ENCODE peak calls at places on chromosomes 1 and 21, in six cellular contexts. D is HFF-Myc, N is fibroblast of pulmonary artery, S is SK-N-SH, H is pancreas, M is transverse colon. I is an unnamed sample.

GRCh38 chr1:218297867-218298266 is 12.8 kb downstream of the RRP15 start:
- DNase-seq in D (no peak), N (peak; percentile 30), S (no peak), H (no peak), M (no peak), I (no peak)

GRCh38 chr1:21863981-21864380 is 51.9 kb downstream of the LDLRAD2 start:
- DNase-seq in D (no peak), N (no peak), S (no peak), H (no peak), M (no peak), I (no peak)

GRCh38 chr1:157542676-157543075 is 9.6 kb downstream of the FCRL5 start:
- DNase-seq in D (no peak), N (no peak), S (no peak), H (peak; percentile 51), M (no peak), I (no peak)

GRCh38 chr21:37266515-37267221 is 466 bp downstream of the VPS26C start:
- DNase-seq in D (no peak), N (peak; percentile 39), S (peak; percentile 57), H (peak; percentile 77), M (no peak), I (peak; percentile 76)

GRCh38 chr1:185289880-185290279 is 27.2 kb downstream of the IVNS1ABP start:
- DNase-seq in D (no peak), N (no peak), S (no peak), H (no peak), M (no peak), I (no peak)

GRCh38 chr1:3073520-3074296 is 4.7 kb downstream of the PRDM16 start:
- DNase-seq in D (no peak), N (no peak), S (no peak), H (peak; percentile 51), M (no peak), I (no peak)

GRCh38 chr1:94434339-94435092 is 16.3 kb downstream of the ABCD3 start:
- DNase-seq in D (no peak), N (peak; percentile 45), S (no peak), H (no peak), M (no peak), I (no peak)

GRCh38 chr1:245997471-245998258 is 509.4 kb downstream of the SMYD3 start:
- DNase-seq in D (peak; percentile 48), N (peak; percentile 73), S (no peak), H (peak; percentile 42), M (no peak), I (no peak)

GRCh38 chr1:158720620-158721019 is at the start of gene OR6K3:
- DNase-seq in D (no peak), N (no peak), S (no peak), H (no peak), M (no peak), I (no peak)

GRCh38 chr1:7581754-7582264 is 189.3 kb upstream of the VAMP3 start:
- DNase-seq in D (no peak), N (peak; percentile 2), S (no peak), H (no peak), M (no peak), I (peak; percentile 1)

GRCh38 chr1:168452329-168452728 is 91.5 kb downstream of the XCL2 start:
- DNase-seq in D (no peak), N (no peak), S (no peak), H (no peak), M (no peak), I (no peak)

GRCh38 chr1:87598429-87598828 is 269.7 kb downstream of the LMO4 start:
- DNase-seq in D (no peak), N (no peak), S (no peak), H (no peak), M (no peak), I (no peak)

GRCh38 chr1:184153731-184154130 is 102.2 kb downstream of the TSEN15 start:
- DNase-seq in D (no peak), N (no peak), S (no peak), H (no peak), M (no peak), I (no peak)

GRCh38 chr1:2416403-2416802 is 4.0 kb upstream of the PEX10 start:
- DNase-seq in D (no peak), N (no peak), S (no peak), H (peak; percentile 28), M (peak; percentile 73), I (no peak)

GRCh38 chr1:70411360-70411844 is 334 bp downstream of the CTH start:
- DNase-seq in D (peak; percentile 11), N (no peak), S (peak; percentile 69), H (no peak), M (no peak), I (no peak)

GRCh38 chr1:184075040-184076029 is 23.8 kb downstream of the TSEN15 start:
- DNase-seq in D (peak; percentile 38), N (peak; percentile 83), S (peak; percentile 37), H (no peak), M (peak; percentile 15), I (no peak)

GRCh38 chr1:87119741-87120140 is 205.3 kb downstream of the HS2ST1 start:
- DNase-seq in D (no peak), N (no peak), S (no peak), H (no peak), M (no peak), I (no peak)

GRCh38 chr1:21639594-21640041 is 29.5 kb downstream of the RAP1GAP start:
- DNase-seq in D (no peak), N (no peak), S (no peak), H (peak; percentile 71), M (no peak), I (no peak)

GRCh38 chr1:47917696-47918095 is 79.5 kb downstream of the TRABD2B start:
- DNase-seq in D (no peak), N (no peak), S (no peak), H (no peak), M (no peak), I (no peak)

GRCh38 chr1:72284398-72285073 is 2.2 kb upstream of the NEGR1 start:
- DNase-seq in D (peak; percentile 64), N (peak; percentile 90), S (peak; percentile 51), H (no peak), M (peak; percentile 19), I (peak; percentile 65)

GRCh38 chr1:235012436-235013210 is 116.0 kb downstream of the TOMM20 start:
- DNase-seq in D (no peak), N (no peak), S (no peak), H (no peak), M (no peak), I (no peak)
- TF ChIP-seq CTCF in D (no peak), N (no peak), S (no peak), H (no peak), M (no peak), I (no peak)

DNA sequence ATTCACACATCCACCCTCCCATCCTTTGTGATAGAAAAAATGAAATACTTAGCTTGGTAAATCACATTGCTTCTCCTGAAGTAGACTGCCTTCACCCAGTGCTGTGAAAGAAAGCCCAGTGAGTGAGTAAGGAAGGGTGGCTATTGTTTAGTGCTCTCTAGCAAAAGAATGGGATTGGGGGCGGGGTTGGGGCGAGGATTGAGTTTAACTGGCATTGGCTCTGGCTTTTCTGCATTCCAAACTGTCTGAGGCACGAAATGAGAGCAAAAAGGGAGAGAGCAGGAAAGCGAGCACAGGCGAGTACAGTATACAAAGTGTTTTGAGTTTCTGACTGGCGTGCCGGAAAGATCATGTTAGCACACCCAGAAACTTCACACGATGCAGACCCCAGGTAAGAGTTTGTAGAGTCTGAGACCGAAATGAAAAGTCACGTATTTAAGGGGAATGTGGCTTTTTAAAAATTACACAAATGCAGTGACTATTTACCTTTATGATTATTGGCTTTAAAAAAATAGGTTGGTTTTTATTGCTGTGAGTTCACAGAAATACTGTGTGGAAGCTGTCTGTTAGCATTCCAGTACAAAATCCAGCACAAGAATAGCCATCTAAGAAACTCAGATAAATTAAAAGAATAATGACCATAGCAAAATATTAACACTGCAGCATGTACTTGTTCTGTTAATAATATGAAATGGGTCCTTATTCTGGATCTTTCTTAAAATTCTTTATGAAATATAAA is 155.4 kb downstream of the CLEC20A start:
- DNase-seq in D (peak; percentile 48), N (peak; percentile 93), S (peak; percentile 11), H (peak; percentile 39), M (peak; percentile 82), I (peak; percentile 23)
- H3K4me3 ChIP-seq in D (peak overlapping the region; percentile 28), N (peak overlapping the region; percentile 39), S (peak overlapping the region; percentile 21), H (no peak overlapping the region), M (no peak overlapping the region), I (peak overlapping the region; percentile 8)

DNA sequence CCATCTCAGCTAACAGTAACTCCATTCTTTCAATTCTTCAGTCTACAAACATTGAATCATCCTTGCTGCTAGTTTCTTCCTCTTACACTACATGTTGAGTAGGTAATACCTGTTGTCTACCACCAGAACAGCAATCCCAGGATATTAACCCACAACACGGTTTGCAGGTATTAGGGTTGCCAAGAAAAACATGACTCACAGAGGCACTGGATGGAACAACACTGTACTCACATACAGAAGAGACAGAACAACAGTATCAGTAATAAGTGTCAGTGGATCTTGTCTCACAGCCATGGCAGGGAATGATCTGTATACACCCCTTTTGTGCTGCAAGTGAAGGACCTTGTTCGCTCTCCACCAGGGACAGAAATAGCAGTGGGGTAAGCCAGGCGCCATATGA is 212.1 kb downstream of the GPR52 start:
- DNase-seq in D (no peak), N (peak; percentile 33), S (no peak), H (no peak), M (no peak), I (no peak)
- TF ChIP-seq CTCF in D (no peak), N (no peak), S (no peak), H (no peak), M (no peak), I (no peak)

GRCh38 chr1:17056586-17056985 is 2.8 kb upstream of the SDHB start:
- DNase-seq in D (no peak), N (no peak), S (no peak), H (no peak), M (no peak), I (no peak)

GRCh38 chr1:17052038-17052437 is 1.8 kb downstream of the SDHB start:
- DNase-seq in D (no peak), N (no peak), S (no peak), H (no peak), M (no peak), I (no peak)

GRCh38 chr1:17053071-17053684 is 654 bp downstream of the SDHB start:
- DNase-seq in D (no peak), N (no peak), S (no peak), H (no peak), M (peak; percentile 17), I (no peak)

GRCh38 chr1:17055801-17056200 is 2.0 kb upstream of the SDHB start:
- DNase-seq in D (no peak), N (no peak), S (no peak), H (no peak), M (no peak), I (no peak)

GRCh38 chr1:17053685-17054410 is at the start of gene SDHB:
- DNase-seq in D (peak; percentile 96), N (peak; percentile 99), S (peak; percentile 97), H (peak; percentile 99), M (peak; percentile 99), I (peak; percentile 99)
- H3K4me3 ChIP-seq in D (peak within 1 kb of the TSS; percentile 84), N (peak within 1 kb of the TSS; percentile 99), S (peak within 1 kb of the TSS; percentile 96), H (peak within 1 kb of the TSS; percentile 49), M (peak within 1 kb of the TSS; percentile 46), I (peak within 1 kb of the TSS; percentile 68)

GRCh38 chr1:195472298-195472697 is 1135.9 kb downstream of the KCNT2 start:
- DNase-seq in D (no peak), N (no peak), S (no peak), H (no peak), M (no peak), I (no peak)
- TF ChIP-seq CTCF in D (no peak), N (no peak), S (no peak), H (no peak), M (no peak), I (no peak)

I was measured in ovary.